ENCODE peak calls at places on chromosomes 3 and 15, in four cellular contexts. W, J, B and Y are unnamed samples.

GRCh38 chr15:48481802-48482201 is 150.6 kb downstream of the DUT start:
- DNase-seq in W (no peak), J (no peak), B (no peak), Y (no peak)

GRCh38 chr3:158802399-158803023 is 657 bp downstream of the MFSD1 start:
- DNase-seq in W (no peak), J (no peak), B (no peak), Y (no peak)

GRCh38 chr15:91348812-91349500 is 248.9 kb downstream of the SV2B start:
- DNase-seq in W (no peak), J (no peak), B (no peak), Y (no peak)

GRCh38 chr3:129564981-129565644 is 22.1 kb downstream of the H1-8 start:
- DNase-seq in W (no peak), J (no peak), B (peak; percentile 55), Y (no peak)

GRCh38 chr15:89799011-89799924 is 15.4 kb downstream of the ANPEP start:
- DNase-seq in W (no peak), J (no peak), B (peak; percentile 17), Y (no peak)

GRCh38 chr3:155382396-155383042 is 89.0 kb upstream of the STRIT1 start:
- DNase-seq in W (peak; percentile 66), J (peak; percentile 53), B (peak; percentile 69), Y (no peak)

GRCh38 chr3:116046350-116046749 is 398.9 kb downstream of the LSAMP start:
- DNase-seq in W (no peak), J (no peak), B (peak; percentile 65), Y (no peak)

GRCh38 chr3:131381445-131382291 is at the start of gene NUDT16:
- DNase-seq in W (peak; percentile 87), J (peak; percentile 97), B (peak; percentile 98), Y (peak; percentile 91)

GRCh38 chr15:66715181-66715624 is 13.2 kb downstream of the SMAD6 start:
- DNase-seq in W (no peak), J (peak; percentile 58), B (peak; percentile 51), Y (no peak)

GRCh38 chr3:175475765-175476164 is 616.6 kb downstream of the NAALADL2 start:
- DNase-seq in W (no peak), J (no peak), B (no peak), Y (no peak)

GRCh38 chr3:16476636-16477035 is 36.9 kb downstream of the RFTN1 start:
- DNase-seq in W (no peak), J (no peak), B (no peak), Y (no peak)

GRCh38 chr3:122233109-122233952 is 49.9 kb downstream of the CASR start:
- DNase-seq in W (no peak), J (no peak), B (no peak), Y (peak; percentile 86)

GRCh38 chr15:78087944-78088772 is 4.2 kb upstream of the SH2D7 start:
- DNase-seq in W (no peak), J (no peak), B (no peak), Y (no peak)

GRCh38 chr3:10482631-10483363 is 22.6 kb downstream of the ATP2B2 start:
- DNase-seq in W (no peak), J (no peak), B (no peak), Y (no peak)

GRCh38 chr3:53071882-53072431 is 26.1 kb upstream of the SFMBT1 start:
- DNase-seq in W (no peak), J (no peak), B (no peak), Y (no peak)

GRCh38 chr3:171255236-171255806 is 204.9 kb downstream of the TNIK start:
- DNase-seq in W (no peak), J (no peak), B (no peak), Y (peak; percentile 75)

GRCh38 chr15:95822946-95823345 is 507.6 kb upstream of the NR2F2 start:
- DNase-seq in W (no peak), J (no peak), B (no peak), Y (no peak)

GRCh38 chr15:74489518-74490338 is 28.8 kb upstream of the UBL7 start:
- DNase-seq in W (peak; percentile 58), J (peak; percentile 39), B (peak; percentile 88), Y (peak; percentile 53)

GRCh38 chr3:46953265-46954010 is 23.1 kb downstream of the CCDC12 start:
- DNase-seq in W (no peak), J (no peak), B (no peak), Y (no peak)

GRCh38 chr15:88066758-88067157 is 189.8 kb downstream of the NTRK3 start:
- DNase-seq in W (no peak), J (no peak), B (no peak), Y (no peak)

GRCh38 chr3:152046280-152046679 is 172.8 kb downstream of the SUCNR1 start:
- DNase-seq in W (no peak), J (no peak), B (no peak), Y (no peak)

GRCh38 chr3:48708481-48708889 is 8.5 kb downstream of the IP6K2 start:
- DNase-seq in W (no peak), J (no peak), B (no peak), Y (no peak)

DNA sequence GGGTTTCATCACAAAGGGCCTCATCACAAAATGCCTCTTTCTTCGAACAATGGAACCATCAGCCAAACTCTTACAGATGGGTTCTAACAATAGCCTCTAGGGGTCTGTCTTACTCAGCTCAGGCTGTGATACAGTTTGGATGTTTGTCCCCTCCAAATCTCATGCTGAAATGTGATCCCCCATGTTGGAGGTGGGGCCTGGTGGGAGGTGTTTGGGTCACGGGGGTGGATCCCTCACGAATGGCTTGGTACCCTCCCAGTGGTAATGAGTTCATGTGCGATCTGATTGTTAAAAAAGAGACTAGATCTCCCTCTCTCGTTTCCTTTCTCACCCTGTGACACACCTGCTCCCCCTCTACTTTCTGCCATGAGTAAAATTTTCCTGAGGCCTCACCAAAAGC is 47.9 kb upstream of the LIPC start:
- DNase-seq in W (no peak), J (no peak), B (no peak), Y (no peak)
- TF ChIP-seq USF2 in W (no peak), J (no peak), B (no peak), Y (no peak)

GRCh38 chr3:136366289-136366688 is 116.1 kb downstream of the PCCB start:
- DNase-seq in W (no peak), J (no peak), B (no peak), Y (no peak)
- TF ChIP-seq PBX3 in W (no peak), J (no peak), B (no peak), Y (no peak)

GRCh38 chr3:37768107-37768809 is 93.4 kb upstream of the CTDSPL start:
- DNase-seq in W (no peak), J (peak; percentile 40), B (no peak), Y (no peak)
- TF ChIP-seq USF2 in W (no peak), J (no peak), B (no peak), Y (no peak)

GRCh38 chr15:41895957-41896356 is 2.1 kb upstream of the SPTBN5 start:
- DNase-seq in W (no peak), J (no peak), B (no peak), Y (no peak)

GRCh38 chr15:41895491-41895890 is 1.6 kb upstream of the SPTBN5 start:
- DNase-seq in W (no peak), J (no peak), B (no peak), Y (no peak)

GRCh38 chr15:41894251-41894790 is 468 bp upstream of the SPTBN5 start:
- DNase-seq in W (no peak), J (no peak), B (no peak), Y (no peak)

GRCh38 chr15:41893422-41894250 is at the start of gene SPTBN5:
- DNase-seq in W (no peak), J (peak; percentile 21), B (peak; percentile 69), Y (no peak)

DNA sequence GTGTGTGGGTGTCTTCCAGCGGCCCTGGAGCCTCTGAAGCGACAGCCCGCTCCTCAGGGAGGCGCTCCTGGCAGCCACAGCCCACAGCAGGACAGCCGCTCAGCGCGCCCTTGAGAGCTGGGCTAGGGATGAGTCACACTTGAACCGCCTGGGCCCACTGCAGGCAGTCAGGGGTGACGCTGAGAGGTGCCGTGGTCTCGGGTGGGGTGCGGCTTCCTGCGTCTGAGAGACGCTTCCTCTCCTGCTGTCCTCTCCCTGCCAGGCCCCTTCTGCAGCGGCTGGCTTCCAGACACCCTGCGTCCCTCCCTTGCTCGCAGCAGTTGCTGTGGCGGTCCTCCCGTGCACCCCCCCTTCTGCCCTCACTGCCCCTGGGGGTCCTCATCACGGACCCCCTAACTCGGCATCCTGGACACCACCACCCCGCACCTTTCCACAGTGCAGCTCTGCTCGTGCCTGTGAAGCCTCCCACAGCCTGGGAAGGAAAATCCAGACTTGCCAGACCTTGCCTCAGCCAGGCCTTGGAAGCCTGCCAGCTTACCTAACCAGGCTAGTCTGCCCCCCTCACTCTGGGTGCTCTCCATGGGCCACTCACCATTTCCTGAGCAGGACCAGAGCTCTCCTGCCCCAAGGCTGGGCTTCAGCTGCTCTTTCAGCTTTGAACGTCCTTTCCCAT is 1.1 kb upstream of the SPTBN5 start:
- DNase-seq in W (no peak), J (peak; percentile 35), B (peak; percentile 97), Y (peak; percentile 54)
- TF ChIP-seq PBX3 in W (no peak), J (no peak), B (no peak), Y (no peak)

DNA sequence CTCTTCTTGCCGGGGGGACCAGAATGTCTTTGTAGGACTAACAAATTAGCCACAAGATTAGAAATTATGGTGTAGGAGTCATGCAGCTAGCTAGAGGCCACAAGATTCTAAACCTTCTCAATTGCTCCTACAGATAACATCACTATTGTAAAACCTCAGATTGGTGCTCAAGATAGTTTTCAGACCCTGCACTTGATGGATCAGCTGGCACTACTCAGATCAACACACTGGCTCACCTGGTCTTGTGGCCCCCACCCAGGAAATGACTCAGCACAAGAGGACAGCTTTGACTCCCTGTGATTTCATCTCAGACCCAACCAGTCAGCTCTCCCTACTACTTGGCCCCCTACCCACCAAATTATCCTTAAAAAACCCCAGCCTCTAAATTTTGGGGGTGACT is 124.1 kb upstream of the RASGRP1 start:
- DNase-seq in W (no peak), J (no peak), B (no peak), Y (no peak)
- TF ChIP-seq USF2 in W (no peak), J (no peak), B (no peak), Y (no peak)

GRCh38 chr15:70432924-70433500 is 330.3 kb downstream of the UACA start:
- DNase-seq in W (no peak), J (no peak), B (peak; percentile 58), Y (no peak)
- TF ChIP-seq PBX3 in W (no peak), J (no peak), B (no peak), Y (no peak)

DNA sequence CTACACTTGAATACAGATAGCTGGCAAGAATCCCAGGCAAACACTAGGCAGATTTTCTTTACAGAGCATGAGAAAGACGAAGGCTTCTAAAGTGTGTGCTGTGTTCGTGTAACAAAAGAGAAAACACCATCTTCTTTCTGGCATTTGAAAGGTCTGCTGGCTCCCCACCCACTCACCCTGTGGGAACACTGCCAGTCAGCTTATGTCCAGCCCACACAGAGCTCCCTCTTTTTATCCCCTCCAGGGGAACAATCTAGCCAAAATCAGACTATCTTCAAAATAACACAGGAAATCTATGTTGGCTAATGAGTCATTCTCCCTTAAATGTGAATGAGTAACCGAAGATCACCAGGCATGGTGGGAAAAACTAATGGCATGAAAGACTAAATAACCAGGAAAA is 45.6 kb upstream of the PAQR5 start:
- DNase-seq in W (peak; percentile 48), J (no peak), B (peak; percentile 33), Y (no peak)
- TF ChIP-seq USF2 in W (no peak), J (no peak), B (no peak), Y (no peak)

DNA sequence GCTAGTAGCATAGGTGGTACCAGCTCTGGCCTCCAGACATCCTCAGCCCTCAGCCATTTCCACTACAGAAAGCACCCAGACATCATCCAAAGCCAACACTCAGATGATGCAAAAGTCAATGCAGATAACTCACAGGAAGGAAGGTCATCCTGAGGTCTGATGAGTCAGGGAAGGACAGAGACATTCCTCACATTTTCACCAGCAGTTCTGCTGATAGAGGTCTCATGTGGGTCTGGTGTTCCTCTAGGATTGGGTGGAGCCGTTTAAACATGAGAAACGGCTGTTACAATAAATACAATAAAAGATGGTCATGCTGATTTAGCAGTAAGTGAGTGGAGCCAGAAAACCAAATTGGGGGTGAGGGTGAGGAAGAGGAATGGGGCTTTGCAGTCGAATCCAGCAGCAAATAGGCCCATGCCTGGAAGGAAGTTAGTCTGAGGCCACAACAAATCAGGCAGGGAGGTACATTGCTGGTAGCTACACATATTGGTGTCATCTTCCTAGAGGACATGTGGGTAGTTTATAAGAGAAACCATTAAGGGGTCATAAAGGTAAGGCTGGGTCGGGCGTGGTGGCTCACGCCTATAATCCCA is 33.3 kb upstream of the FLNB start:
- DNase-seq in W (peak; percentile 85), J (peak; percentile 96), B (peak; percentile 28), Y (no peak)
- TF ChIP-seq PBX3 in W (no peak), J (no peak), B (peak; percentile 85), Y (no peak)